ENCODE peak calls at places on chromosome 20, in six cellular contexts. One of them, this sample, is unnamed.

GRCh38 chr20:21971436-21971835 is 266.0 kb downstream of the PAX1 start:
- DNase-seq in RPMI8226: no peak
- DNase-seq in A549: no peak
- DNase-seq in GM04503: no peak
- DNase-seq in Caki2: no peak
- DNase-seq in effector memory CD8-positive, alpha-beta T cell: no peak
- DNase-seq in this sample: no peak

GRCh38 chr20:46021361-46022359 is 7.4 kb upstream of the SLC12A5 start:
- DNase-seq in GM04503: no peak
- DNase-seq in effector memory CD8-positive, alpha-beta T cell: peak; percentile 22
- DNase-seq in A549: peak; percentile 82
- DNase-seq in Caki2: peak; percentile 79
- DNase-seq in RPMI8226: peak; percentile 56
- DNase-seq in this sample: no peak

GRCh38 chr20:9886227-9886626 is 47.4 kb upstream of the PAK5 start:
- DNase-seq in RPMI8226: no peak
- DNase-seq in Caki2: no peak
- DNase-seq in GM04503: no peak
- DNase-seq in effector memory CD8-positive, alpha-beta T cell: no peak
- DNase-seq in A549: no peak
- DNase-seq in this sample: no peak

GRCh38 chr20:47727170-47727880 is 58.0 kb downstream of the SULF2 start:
- DNase-seq in Caki2: no peak
- DNase-seq in RPMI8226: peak; percentile 78
- DNase-seq in effector memory CD8-positive, alpha-beta T cell: peak; percentile 50
- DNase-seq in A549: no peak
- DNase-seq in GM04503: no peak
- DNase-seq in this sample: peak; percentile 90

GRCh38 chr20:30811896-30812671 is 445.4 kb upstream of the DEFB115 start:
- DNase-seq in Caki2: no peak
- DNase-seq in A549: no peak
- DNase-seq in RPMI8226: peak; percentile 43
- DNase-seq in GM04503: no peak
- DNase-seq in effector memory CD8-positive, alpha-beta T cell: no peak
- DNase-seq in this sample: no peak

GRCh38 chr20:36677422-36677771 is 31.4 kb upstream of the SLA2 start:
- DNase-seq in A549: no peak
- DNase-seq in RPMI8226: no peak
- DNase-seq in GM04503: no peak
- DNase-seq in effector memory CD8-positive, alpha-beta T cell: no peak
- DNase-seq in Caki2: no peak
- DNase-seq in this sample: no peak

GRCh38 chr20:23086931-23087411 is 847 bp upstream of the CD93 start:
- DNase-seq in effector memory CD8-positive, alpha-beta T cell: no peak
- DNase-seq in GM04503: no peak
- DNase-seq in RPMI8226: no peak
- DNase-seq in Caki2: no peak
- DNase-seq in A549: no peak
- DNase-seq in this sample: no peak

GRCh38 chr20:47127986-47128385 is 228.5 kb downstream of the ZMYND8 start:
- DNase-seq in RPMI8226: no peak
- DNase-seq in effector memory CD8-positive, alpha-beta T cell: no peak
- DNase-seq in Caki2: no peak
- DNase-seq in A549: no peak
- DNase-seq in GM04503: no peak
- DNase-seq in this sample: no peak

GRCh38 chr20:14866841-14867514 is 529.6 kb upstream of the FLRT3 start:
- DNase-seq in A549: no peak
- DNase-seq in GM04503: no peak
- DNase-seq in RPMI8226: no peak
- DNase-seq in Caki2: no peak
- DNase-seq in effector memory CD8-positive, alpha-beta T cell: no peak
- DNase-seq in this sample: no peak

GRCh38 chr20:13492001-13492480 is 146.7 kb downstream of the TASP1 start:
- DNase-seq in RPMI8226: no peak
- DNase-seq in effector memory CD8-positive, alpha-beta T cell: no peak
- DNase-seq in Caki2: no peak
- DNase-seq in GM04503: peak; percentile 72
- DNase-seq in A549: peak; percentile 31
- DNase-seq in this sample: no peak

GRCh38 chr20:32960849-32961731 is 43.1 kb downstream of the SUN5 start:
- DNase-seq in GM04503: no peak
- DNase-seq in RPMI8226: no peak
- DNase-seq in Caki2: no peak
- DNase-seq in effector memory CD8-positive, alpha-beta T cell: no peak
- DNase-seq in A549: no peak
- DNase-seq in this sample: no peak

GRCh38 chr20:10111144-10111771 is 76.5 kb downstream of the ANKEF1 start:
- DNase-seq in GM04503: no peak
- DNase-seq in RPMI8226: no peak
- DNase-seq in A549: no peak
- DNase-seq in Caki2: no peak
- DNase-seq in effector memory CD8-positive, alpha-beta T cell: no peak
- DNase-seq in this sample: no peak

GRCh38 chr20:35950093-35950492 is 4.2 kb downstream of the SCAND1 start:
- DNase-seq in effector memory CD8-positive, alpha-beta T cell: no peak
- DNase-seq in GM04503: no peak
- DNase-seq in RPMI8226: no peak
- DNase-seq in A549: no peak
- DNase-seq in Caki2: no peak
- DNase-seq in this sample: no peak

GRCh38 chr20:17806739-17807441 is 107.1 kb downstream of the BANF2 start:
- DNase-seq in RPMI8226: no peak
- DNase-seq in A549: no peak
- DNase-seq in GM04503: peak; percentile 47
- DNase-seq in effector memory CD8-positive, alpha-beta T cell: no peak
- DNase-seq in Caki2: no peak
- DNase-seq in this sample: no peak

GRCh38 chr20:13221313-13221672 is 219 bp downstream of the ISM1 start:
- DNase-seq in GM04503: no peak
- DNase-seq in Caki2: no peak
- DNase-seq in RPMI8226: no peak
- DNase-seq in effector memory CD8-positive, alpha-beta T cell: no peak
- DNase-seq in A549: no peak
- DNase-seq in this sample: no peak

GRCh38 chr20:33673411-33674293 is 576 bp downstream of the NECAB3 start:
- DNase-seq in Caki2: no peak
- DNase-seq in RPMI8226: no peak
- DNase-seq in effector memory CD8-positive, alpha-beta T cell: no peak
- DNase-seq in GM04503: no peak
- DNase-seq in A549: no peak
- DNase-seq in this sample: no peak